ENCODE peak calls at places on chromosomes 3 and 15, in five cellular contexts. I, E, D, J and Z are unnamed samples.

GRCh38 chr15:74283366-74283765 is 47.2 kb downstream of the CCDC33 start:
- DNase-seq in D (no peak), E (no peak), I (no peak), J (no peak), Z (no peak)

GRCh38 chr3:184523825-184524615 is 37.6 kb upstream of the EPHB3 start:
- DNase-seq in I (no peak), J (no peak), D (no peak), E (peak; percentile 38), Z (peak; percentile 30)

GRCh38 chr15:81221449-81221848 is 24.8 kb downstream of the IL16 start:
- DNase-seq in J (no peak), D (no peak), E (no peak), I (no peak), Z (no peak)

GRCh38 chr15:39624806-39625205 is 43.9 kb downstream of the THBS1 start:
- DNase-seq in J (peak; percentile 50), I (no peak), E (no peak), D (peak; percentile 45), Z (no peak)

GRCh38 chr3:67048067-67048715 is 50.1 kb downstream of the KBTBD8 start:
- DNase-seq in I (no peak), J (no peak), E (no peak), D (peak; percentile 47), Z (no peak)

GRCh38 chr3:152428577-152428976 is 159.8 kb downstream of the MBNL1 start:
- DNase-seq in J (no peak), I (no peak), E (no peak), D (no peak), Z (no peak)

GRCh38 chr3:67461667-67462142 is 192.7 kb downstream of the SUCLG2 start:
- DNase-seq in J (no peak), D (no peak), I (no peak), E (no peak), Z (no peak)

GRCh38 chr3:25037049-25037547 is 391.0 kb upstream of the RARB start:
- DNase-seq in J (no peak), I (no peak), D (no peak), E (no peak), Z (no peak)

GRCh38 chr3:15933439-15934144 is 135.8 kb upstream of the ANKRD28 start:
- DNase-seq in J (no peak), E (no peak), I (no peak), D (no peak), Z (no peak)

GRCh38 chr15:51322622-51323296 is 15.6 kb downstream of the CYP19A1 start:
- DNase-seq in J (no peak), D (no peak), I (no peak), E (no peak), Z (no peak)

GRCh38 chr3:4820296-4821121 is 158.7 kb upstream of the BHLHE40 start:
- DNase-seq in E (no peak), I (no peak), J (no peak), D (no peak), Z (no peak)

GRCh38 chr3:85360742-85361387 is 402.1 kb downstream of the CADM2 start:
- DNase-seq in E (peak; percentile 61), J (peak; percentile 58), D (peak; percentile 3), I (peak; percentile 7), Z (peak; percentile 47)

GRCh38 chr3:126125781-126126251 is 41.9 kb upstream of the SLC41A3 start:
- DNase-seq in E (no peak), D (no peak), J (no peak), I (no peak), Z (no peak)

GRCh38 chr3:126125341-126125740 is 41.4 kb upstream of the SLC41A3 start:
- DNase-seq in I (no peak), J (no peak), D (no peak), E (no peak), Z (no peak)

GRCh38 chr3:126124896-126125295 is 41.0 kb upstream of the SLC41A3 start:
- DNase-seq in D (no peak), J (no peak), E (no peak), I (no peak), Z (no peak)

GRCh38 chr3:126126292-126126691 is 42.4 kb upstream of the SLC41A3 start:
- DNase-seq in D (no peak), I (no peak), J (no peak), E (no peak), Z (no peak)

GRCh38 chr3:126124148-126124868 is 40.4 kb upstream of the SLC41A3 start:
- DNase-seq in D (no peak), E (no peak), J (no peak), I (no peak), Z (no peak)
- TF ChIP-seq SUZ12 in D (no peak), E (no peak), J (no peak), I (no peak), Z (no peak)

GRCh38 chr3:76044601-76045600 is 259.6 kb upstream of the ZNF717 start:
- DNase-seq in J (no peak), D (no peak), I (no peak), E (no peak), Z (peak; percentile 10)
- TF ChIP-seq SUZ12 in J (no peak), D (no peak), I (no peak), E (no peak), Z (no peak)

GRCh38 chr3:164364111-164364510 is 714.2 kb downstream of the SI start:
- DNase-seq in E (no peak), D (no peak), J (no peak), I (no peak), Z (no peak)
- TF ChIP-seq SUZ12 in E (no peak), D (no peak), J (no peak), I (no peak), Z (no peak)

GRCh38 chr3:51374456-51374855 is 10.6 kb upstream of the MANF start:
- DNase-seq in I (no peak), D (no peak), E (no peak), J (no peak), Z (no peak)

GRCh38 chr3:51378075-51378474 is 7.0 kb upstream of the MANF start:
- DNase-seq in I (no peak), E (no peak), D (no peak), J (no peak), Z (no peak)

GRCh38 chr3:51373658-51374421 is 11.3 kb upstream of the MANF start:
- DNase-seq in D (no peak), E (no peak), I (no peak), J (no peak), Z (no peak)

GRCh38 chr3:51375136-51375535 is 10.0 kb upstream of the MANF start:
- DNase-seq in E (no peak), D (no peak), J (no peak), I (no peak), Z (no peak)

GRCh38 chr3:51375571-51375970 is 9.5 kb upstream of the MANF start:
- DNase-seq in I (no peak), E (no peak), D (no peak), J (no peak), Z (no peak)
- TF ChIP-seq SUZ12 in I (no peak), E (no peak), D (no peak), J (no peak), Z (no peak)

DNA sequence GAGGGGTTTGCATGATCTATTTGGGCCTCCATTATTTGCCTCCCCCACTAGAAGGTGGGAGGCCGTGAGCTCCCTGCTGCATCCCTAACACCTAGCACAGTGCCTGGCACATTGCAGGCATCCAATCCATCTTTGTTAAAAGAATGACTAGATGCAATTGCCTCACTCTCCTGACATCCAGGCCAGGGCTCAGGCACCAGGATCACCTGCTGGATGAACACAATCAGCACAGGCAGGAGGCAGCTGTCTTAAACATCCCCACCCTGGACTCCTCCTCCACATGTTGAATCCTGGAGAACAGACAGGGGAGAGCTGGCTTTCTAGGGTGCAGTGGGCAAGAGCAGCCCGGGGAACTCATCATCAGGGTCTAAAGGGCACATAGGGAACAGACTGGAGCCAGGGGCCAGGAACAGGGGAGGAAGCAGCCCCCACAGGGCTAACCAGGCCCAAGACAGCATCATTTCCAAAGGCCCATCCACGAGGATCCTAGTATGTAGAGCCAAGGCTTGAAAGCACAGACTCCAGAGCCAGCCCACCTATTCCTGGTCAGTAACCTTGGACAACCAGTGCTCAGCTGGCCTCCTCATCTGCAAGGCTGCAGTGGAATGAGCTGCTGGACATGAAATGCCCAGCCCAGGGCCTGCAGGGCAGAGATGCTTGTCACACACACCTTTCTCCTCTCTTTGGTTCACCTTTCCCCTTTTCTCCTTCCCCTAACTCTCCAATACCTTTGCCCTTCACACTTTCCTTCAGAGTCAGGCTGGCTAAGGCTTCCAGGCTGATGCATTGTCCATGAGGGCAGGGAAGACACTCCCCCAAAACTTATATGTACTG is 254.4 kb upstream of the TLE3 start:
- DNase-seq in I (no peak), J (no peak), E (no peak), D (no peak), Z (no peak)
- TF ChIP-seq SUZ12 in I (no peak), J (no peak), E (no peak), D (no peak), Z (no peak)

DNA sequence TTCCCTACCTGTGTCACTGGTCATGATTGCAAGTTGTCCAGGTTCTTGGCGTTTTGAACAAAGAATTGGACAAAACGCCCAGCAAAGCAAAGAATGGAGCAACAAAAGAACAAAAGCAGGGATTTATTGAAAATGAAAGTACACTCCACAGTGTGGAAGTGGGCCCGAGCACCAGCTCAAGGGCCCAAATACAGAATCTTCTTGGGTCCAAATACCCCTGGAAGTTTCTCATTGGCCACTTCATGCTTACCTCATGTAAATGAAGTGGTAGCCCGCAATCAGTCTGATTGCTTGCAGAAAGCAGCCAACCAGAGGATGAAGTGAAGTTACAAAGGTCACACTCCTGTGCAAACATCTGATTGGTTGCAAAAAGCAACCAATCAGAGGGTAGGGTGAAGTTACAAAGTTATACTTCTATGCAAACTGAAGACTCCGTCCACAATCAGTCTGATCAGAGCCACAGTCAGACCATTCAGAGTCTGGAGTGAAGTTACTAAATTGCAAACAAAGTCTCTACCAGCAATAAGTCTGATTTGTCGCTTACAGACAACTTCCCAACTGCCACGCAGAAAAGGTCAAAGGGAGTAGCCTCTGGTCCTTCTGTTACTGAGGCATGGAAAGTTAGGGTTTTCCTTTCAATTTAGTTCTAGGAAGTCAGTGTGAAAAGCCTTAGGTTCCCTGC is 8.3 kb upstream of the TM4SF1 start:
- DNase-seq in E (no peak), I (no peak), D (no peak), J (peak; percentile 98), Z (no peak)
- TF ChIP-seq SUZ12 in E (no peak), I (no peak), D (no peak), J (no peak), Z (no peak)

GRCh38 chr15:78073026-78073425 is 4.5 kb downstream of the TBC1D2B start:
- DNase-seq in D (no peak), E (no peak), I (no peak), J (no peak), Z (no peak)
- TF ChIP-seq SUZ12 in D (no peak), E (no peak), I (no peak), J (no peak), Z (no peak)

DNA sequence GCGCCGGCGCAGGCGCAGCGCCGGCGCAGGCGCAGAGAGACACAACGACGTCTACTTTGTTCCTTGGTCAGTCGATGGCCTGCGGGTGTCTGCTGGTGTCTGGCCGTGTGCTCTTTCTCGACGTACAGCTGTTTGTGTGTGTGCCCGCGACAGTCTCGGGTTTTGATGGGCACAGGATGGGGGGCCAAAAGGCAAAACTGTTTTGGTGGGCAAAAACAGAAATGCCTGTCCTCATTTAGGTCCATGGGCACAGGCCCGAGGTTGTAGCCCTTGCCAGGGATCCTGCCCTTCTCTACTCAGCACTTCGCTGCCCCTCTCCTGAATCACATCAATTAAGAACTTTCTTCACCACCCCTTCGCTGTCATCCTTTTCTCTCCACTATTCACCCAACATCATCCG is 184.8 kb upstream of the CHL1 start:
- DNase-seq in I (no peak), J (no peak), E (no peak), D (no peak), Z (no peak)
- TF ChIP-seq SUZ12 in I (no peak), J (no peak), E (no peak), D (no peak), Z (no peak)

GRCh38 chr3:105456017-105456416 is 89.3 kb downstream of the ALCAM start:
- DNase-seq in J (no peak), I (no peak), D (no peak), E (no peak), Z (no peak)
- TF ChIP-seq SUZ12 in J (no peak), I (no peak), D (no peak), E (no peak), Z (no peak)

GRCh38 chr15:31297880-31298456 is 28.7 kb upstream of the KLF13 start:
- DNase-seq in D (no peak), I (no peak), J (no peak), E (no peak), Z (no peak)
- TF ChIP-seq SUZ12 in D (no peak), I (no peak), J (no peak), E (no peak), Z (no peak)